ENCODE peak calls at places on chromosomes 16 and 17, in nine cellular contexts. One of them, this sample, is unnamed.

GRCh38 chr17:19464033-19465026 is 53.3 kb downstream of the RNF112 start:
- DNase-seq in nephron progenitor cell: no peak
- DNase-seq in COLO829: no peak
- DNase-seq in MCF 10A: no peak
- DNase-seq in adrenal gland: peak
- DNase-seq in neural progenitor cell: no peak
- DNase-seq in fibroblast of the aortic adventitia: peak
- DNase-seq in activated naive CD8-positive, alpha-beta T cell treated with anti-CD3 and anti-CD28 coated beads for 36 hours: no peak
- DNase-seq in activated B cell treated with CpG ODN at 0.5 μM for 24 hours: no peak
- DNase-seq in this sample: no peak

GRCh38 chr16:30948087-30948955 is 547 bp upstream of the ORAI3 start:
- DNase-seq in activated naive CD8-positive, alpha-beta T cell treated with anti-CD3 and anti-CD28 coated beads for 36 hours: no peak
- DNase-seq in adrenal gland: peak
- DNase-seq in neural progenitor cell: peak
- DNase-seq in COLO829: peak
- DNase-seq in fibroblast of the aortic adventitia: peak
- DNase-seq in activated B cell treated with CpG ODN at 0.5 μM for 24 hours: peak
- DNase-seq in MCF 10A: peak
- DNase-seq in nephron progenitor cell: peak
- DNase-seq in this sample: peak

GRCh38 chr16:79713609-79714309 is 113.2 kb upstream of the MAF start:
- DNase-seq in COLO829: no peak
- DNase-seq in adrenal gland: no peak
- DNase-seq in neural progenitor cell: no peak
- DNase-seq in activated B cell treated with CpG ODN at 0.5 μM for 24 hours: no peak
- DNase-seq in activated naive CD8-positive, alpha-beta T cell treated with anti-CD3 and anti-CD28 coated beads for 36 hours: no peak
- DNase-seq in MCF 10A: no peak
- DNase-seq in fibroblast of the aortic adventitia: no peak
- DNase-seq in nephron progenitor cell: no peak
- DNase-seq in this sample: no peak

GRCh38 chr16:79181419-79181818 is 419.1 kb downstream of the MAF start:
- DNase-seq in activated B cell treated with CpG ODN at 0.5 μM for 24 hours: no peak
- DNase-seq in fibroblast of the aortic adventitia: no peak
- DNase-seq in adrenal gland: no peak
- DNase-seq in COLO829: no peak
- DNase-seq in MCF 10A: no peak
- DNase-seq in neural progenitor cell: no peak
- DNase-seq in nephron progenitor cell: no peak
- DNase-seq in activated naive CD8-positive, alpha-beta T cell treated with anti-CD3 and anti-CD28 coated beads for 36 hours: no peak
- DNase-seq in this sample: no peak

GRCh38 chr17:58006563-58006923 is 503 bp downstream of the SRSF1 start:
- DNase-seq in adrenal gland: peak
- DNase-seq in neural progenitor cell: peak
- DNase-seq in activated B cell treated with CpG ODN at 0.5 μM for 24 hours: no peak
- DNase-seq in activated naive CD8-positive, alpha-beta T cell treated with anti-CD3 and anti-CD28 coated beads for 36 hours: peak
- DNase-seq in MCF 10A: peak
- DNase-seq in COLO829: peak
- DNase-seq in nephron progenitor cell: peak
- DNase-seq in fibroblast of the aortic adventitia: peak
- DNase-seq in this sample: peak

GRCh38 chr17:32467949-32468348 is 18.8 kb upstream of the CDK5R1 start:
- DNase-seq in neural progenitor cell: no peak
- DNase-seq in nephron progenitor cell: no peak
- DNase-seq in activated naive CD8-positive, alpha-beta T cell treated with anti-CD3 and anti-CD28 coated beads for 36 hours: no peak
- DNase-seq in MCF 10A: no peak
- DNase-seq in fibroblast of the aortic adventitia: no peak
- DNase-seq in adrenal gland: no peak
- DNase-seq in activated B cell treated with CpG ODN at 0.5 μM for 24 hours: no peak
- DNase-seq in COLO829: no peak
- DNase-seq in this sample: no peak

GRCh38 chr16:87560428-87561199 is 41.7 kb upstream of the JPH3 start:
- DNase-seq in COLO829: peak
- DNase-seq in neural progenitor cell: no peak
- DNase-seq in adrenal gland: no peak
- DNase-seq in activated B cell treated with CpG ODN at 0.5 μM for 24 hours: no peak
- DNase-seq in fibroblast of the aortic adventitia: peak
- DNase-seq in activated naive CD8-positive, alpha-beta T cell treated with anti-CD3 and anti-CD28 coated beads for 36 hours: peak
- DNase-seq in MCF 10A: peak
- DNase-seq in nephron progenitor cell: no peak
- DNase-seq in this sample: peak

GRCh38 chr16:67378642-67379041 is 14.7 kb downstream of the TPPP3 start:
- DNase-seq in COLO829: no peak
- DNase-seq in activated B cell treated with CpG ODN at 0.5 μM for 24 hours: no peak
- DNase-seq in MCF 10A: no peak
- DNase-seq in adrenal gland: no peak
- DNase-seq in nephron progenitor cell: no peak
- DNase-seq in activated naive CD8-positive, alpha-beta T cell treated with anti-CD3 and anti-CD28 coated beads for 36 hours: no peak
- DNase-seq in fibroblast of the aortic adventitia: no peak
- DNase-seq in neural progenitor cell: no peak
- DNase-seq in this sample: no peak

GRCh38 chr17:27968206-27968732 is 74.2 kb upstream of the NLK start:
- DNase-seq in neural progenitor cell: no peak
- DNase-seq in activated naive CD8-positive, alpha-beta T cell treated with anti-CD3 and anti-CD28 coated beads for 36 hours: no peak
- DNase-seq in fibroblast of the aortic adventitia: no peak
- DNase-seq in nephron progenitor cell: no peak
- DNase-seq in COLO829: no peak
- DNase-seq in activated B cell treated with CpG ODN at 0.5 μM for 24 hours: no peak
- DNase-seq in MCF 10A: no peak
- DNase-seq in adrenal gland: peak
- DNase-seq in this sample: no peak

GRCh38 chr17:46948544-46948943 is 25.6 kb downstream of the GOSR2 start:
- DNase-seq in adrenal gland: no peak
- DNase-seq in MCF 10A: no peak
- DNase-seq in activated naive CD8-positive, alpha-beta T cell treated with anti-CD3 and anti-CD28 coated beads for 36 hours: no peak
- DNase-seq in fibroblast of the aortic adventitia: no peak
- DNase-seq in COLO829: no peak
- DNase-seq in neural progenitor cell: no peak
- DNase-seq in nephron progenitor cell: no peak
- DNase-seq in activated B cell treated with CpG ODN at 0.5 μM for 24 hours: no peak
- DNase-seq in this sample: no peak

GRCh38 chr16:78961464-78961863 is 639.1 kb downstream of the MAF start:
- DNase-seq in nephron progenitor cell: no peak
- DNase-seq in MCF 10A: no peak
- DNase-seq in COLO829: no peak
- DNase-seq in activated naive CD8-positive, alpha-beta T cell treated with anti-CD3 and anti-CD28 coated beads for 36 hours: no peak
- DNase-seq in fibroblast of the aortic adventitia: no peak
- DNase-seq in adrenal gland: no peak
- DNase-seq in activated B cell treated with CpG ODN at 0.5 μM for 24 hours: no peak
- DNase-seq in neural progenitor cell: no peak
- DNase-seq in this sample: no peak

GRCh38 chr17:48588519-48588918 is 1.5 kb downstream of the HOXB3 start:
- DNase-seq in activated B cell treated with CpG ODN at 0.5 μM for 24 hours: no peak
- DNase-seq in adrenal gland: no peak
- DNase-seq in COLO829: no peak
- DNase-seq in MCF 10A: no peak
- DNase-seq in neural progenitor cell: no peak
- DNase-seq in fibroblast of the aortic adventitia: no peak
- DNase-seq in activated naive CD8-positive, alpha-beta T cell treated with anti-CD3 and anti-CD28 coated beads for 36 hours: no peak
- DNase-seq in nephron progenitor cell: no peak
- DNase-seq in this sample: peak

GRCh38 chr17:79700574-79700973 is 30.2 kb upstream of the ENPP7 start:
- DNase-seq in activated B cell treated with CpG ODN at 0.5 μM for 24 hours: no peak
- DNase-seq in adrenal gland: no peak
- DNase-seq in nephron progenitor cell: no peak
- DNase-seq in COLO829: no peak
- DNase-seq in neural progenitor cell: no peak
- DNase-seq in fibroblast of the aortic adventitia: no peak
- DNase-seq in activated naive CD8-positive, alpha-beta T cell treated with anti-CD3 and anti-CD28 coated beads for 36 hours: no peak
- DNase-seq in MCF 10A: no peak
- DNase-seq in this sample: no peak

GRCh38 chr17:12050646-12051225 is 30.1 kb downstream of the MAP2K4 start:
- DNase-seq in COLO829: no peak
- DNase-seq in activated B cell treated with CpG ODN at 0.5 μM for 24 hours: no peak
- DNase-seq in neural progenitor cell: no peak
- DNase-seq in nephron progenitor cell: no peak
- DNase-seq in fibroblast of the aortic adventitia: no peak
- DNase-seq in adrenal gland: no peak
- DNase-seq in MCF 10A: no peak
- DNase-seq in activated naive CD8-positive, alpha-beta T cell treated with anti-CD3 and anti-CD28 coated beads for 36 hours: no peak
- DNase-seq in this sample: no peak

GRCh38 chr17:48791128-48792032 is 25.6 kb downstream of the TTLL6 start:
- DNase-seq in MCF 10A: peak
- DNase-seq in activated naive CD8-positive, alpha-beta T cell treated with anti-CD3 and anti-CD28 coated beads for 36 hours: peak
- DNase-seq in activated B cell treated with CpG ODN at 0.5 μM for 24 hours: no peak
- DNase-seq in neural progenitor cell: peak
- DNase-seq in adrenal gland: peak
- DNase-seq in nephron progenitor cell: peak
- DNase-seq in fibroblast of the aortic adventitia: peak
- DNase-seq in COLO829: peak
- DNase-seq in this sample: peak

GRCh38 chr17:76912585-76912984 is 44.4 kb downstream of the MGAT5B start:
- DNase-seq in MCF 10A: no peak
- DNase-seq in adrenal gland: no peak
- DNase-seq in neural progenitor cell: no peak
- DNase-seq in activated naive CD8-positive, alpha-beta T cell treated with anti-CD3 and anti-CD28 coated beads for 36 hours: no peak
- DNase-seq in fibroblast of the aortic adventitia: no peak
- DNase-seq in nephron progenitor cell: no peak
- DNase-seq in activated B cell treated with CpG ODN at 0.5 μM for 24 hours: no peak
- DNase-seq in COLO829: no peak
- DNase-seq in this sample: no peak

GRCh38 chr16:11696266-11697012 is 28.2 kb downstream of the SNN start:
- DNase-seq in activated naive CD8-positive, alpha-beta T cell treated with anti-CD3 and anti-CD28 coated beads for 36 hours: no peak
- DNase-seq in adrenal gland: no peak
- DNase-seq in COLO829: no peak
- DNase-seq in fibroblast of the aortic adventitia: no peak
- DNase-seq in MCF 10A: no peak
- DNase-seq in nephron progenitor cell: no peak
- DNase-seq in neural progenitor cell: no peak
- DNase-seq in activated B cell treated with CpG ODN at 0.5 μM for 24 hours: no peak
- DNase-seq in this sample: no peak

GRCh38 chr17:77516902-77517301 is 376.1 kb downstream of the SEC14L1 start:
- DNase-seq in activated naive CD8-positive, alpha-beta T cell treated with anti-CD3 and anti-CD28 coated beads for 36 hours: no peak
- DNase-seq in fibroblast of the aortic adventitia: peak
- DNase-seq in neural progenitor cell: no peak
- DNase-seq in MCF 10A: peak
- DNase-seq in nephron progenitor cell: no peak
- DNase-seq in activated B cell treated with CpG ODN at 0.5 μM for 24 hours: no peak
- DNase-seq in COLO829: no peak
- DNase-seq in adrenal gland: no peak
- DNase-seq in this sample: peak

GRCh38 chr16:48734220-48734619 is 124.2 kb upstream of the N4BP1 start:
- DNase-seq in COLO829: no peak
- DNase-seq in adrenal gland: no peak
- DNase-seq in activated naive CD8-positive, alpha-beta T cell treated with anti-CD3 and anti-CD28 coated beads for 36 hours: no peak
- DNase-seq in neural progenitor cell: peak
- DNase-seq in fibroblast of the aortic adventitia: no peak
- DNase-seq in MCF 10A: no peak
- DNase-seq in activated B cell treated with CpG ODN at 0.5 μM for 24 hours: no peak
- DNase-seq in nephron progenitor cell: peak
- DNase-seq in this sample: no peak

GRCh38 chr17:78239489-78239931 is 8.1 kb downstream of the TMEM235 start:
- DNase-seq in fibroblast of the aortic adventitia: no peak
- DNase-seq in nephron progenitor cell: no peak
- DNase-seq in MCF 10A: no peak
- DNase-seq in adrenal gland: no peak
- DNase-seq in neural progenitor cell: no peak
- DNase-seq in activated B cell treated with CpG ODN at 0.5 μM for 24 hours: no peak
- DNase-seq in activated naive CD8-positive, alpha-beta T cell treated with anti-CD3 and anti-CD28 coated beads for 36 hours: no peak
- DNase-seq in COLO829: no peak
- DNase-seq in this sample: no peak

GRCh38 chr17:80834896-80835281 is 156.8 kb upstream of the CHMP6 start:
- DNase-seq in neural progenitor cell: no peak
- DNase-seq in activated B cell treated with CpG ODN at 0.5 μM for 24 hours: no peak
- DNase-seq in COLO829: no peak
- DNase-seq in adrenal gland: no peak
- DNase-seq in fibroblast of the aortic adventitia: no peak
- DNase-seq in nephron progenitor cell: no peak
- DNase-seq in activated naive CD8-positive, alpha-beta T cell treated with anti-CD3 and anti-CD28 coated beads for 36 hours: no peak
- DNase-seq in MCF 10A: no peak
- DNase-seq in this sample: no peak

GRCh38 chr17:45136846-45137560 is 1.5 kb downstream of the ACBD4 start:
- DNase-seq in activated naive CD8-positive, alpha-beta T cell treated with anti-CD3 and anti-CD28 coated beads for 36 hours: no peak
- DNase-seq in MCF 10A: no peak
- DNase-seq in adrenal gland: no peak
- DNase-seq in activated B cell treated with CpG ODN at 0.5 μM for 24 hours: no peak
- DNase-seq in neural progenitor cell: no peak
- DNase-seq in fibroblast of the aortic adventitia: no peak
- DNase-seq in nephron progenitor cell: no peak
- DNase-seq in COLO829: no peak
- DNase-seq in this sample: no peak

GRCh38 chr17:80220709-80221215 is 535 bp downstream of the SLC26A11 start:
- DNase-seq in fibroblast of the aortic adventitia: peak
- DNase-seq in neural progenitor cell: peak
- DNase-seq in nephron progenitor cell: peak
- DNase-seq in adrenal gland: peak
- DNase-seq in MCF 10A: no peak
- DNase-seq in activated naive CD8-positive, alpha-beta T cell treated with anti-CD3 and anti-CD28 coated beads for 36 hours: no peak
- DNase-seq in activated B cell treated with CpG ODN at 0.5 μM for 24 hours: no peak
- DNase-seq in COLO829: no peak
- DNase-seq in this sample: no peak

GRCh38 chr17:67422887-67423286 is 45.8 kb downstream of the PITPNC1 start:
- DNase-seq in fibroblast of the aortic adventitia: no peak
- DNase-seq in activated B cell treated with CpG ODN at 0.5 μM for 24 hours: no peak
- DNase-seq in nephron progenitor cell: no peak
- DNase-seq in COLO829: no peak
- DNase-seq in adrenal gland: no peak
- DNase-seq in activated naive CD8-positive, alpha-beta T cell treated with anti-CD3 and anti-CD28 coated beads for 36 hours: no peak
- DNase-seq in MCF 10A: peak
- DNase-seq in neural progenitor cell: no peak
- DNase-seq in this sample: peak

GRCh38 chr17:6437466-6437865 is 2.5 kb upstream of the AIPL1 start:
- DNase-seq in adrenal gland: no peak
- DNase-seq in fibroblast of the aortic adventitia: no peak
- DNase-seq in MCF 10A: no peak
- DNase-seq in nephron progenitor cell: no peak
- DNase-seq in activated naive CD8-positive, alpha-beta T cell treated with anti-CD3 and anti-CD28 coated beads for 36 hours: no peak
- DNase-seq in COLO829: no peak
- DNase-seq in neural progenitor cell: no peak
- DNase-seq in activated B cell treated with CpG ODN at 0.5 μM for 24 hours: no peak
- DNase-seq in this sample: no peak

GRCh38 chr16:17379121-17379571 is 91.6 kb downstream of the XYLT1 start:
- DNase-seq in fibroblast of the aortic adventitia: peak
- DNase-seq in activated naive CD8-positive, alpha-beta T cell treated with anti-CD3 and anti-CD28 coated beads for 36 hours: no peak
- DNase-seq in adrenal gland: peak
- DNase-seq in MCF 10A: no peak
- DNase-seq in activated B cell treated with CpG ODN at 0.5 μM for 24 hours: no peak
- DNase-seq in nephron progenitor cell: no peak
- DNase-seq in COLO829: no peak
- DNase-seq in neural progenitor cell: no peak
- DNase-seq in this sample: no peak

GRCh38 chr17:520447-521167 is 168.0 kb upstream of the RPH3AL start:
- DNase-seq in activated B cell treated with CpG ODN at 0.5 μM for 24 hours: no peak
- DNase-seq in activated naive CD8-positive, alpha-beta T cell treated with anti-CD3 and anti-CD28 coated beads for 36 hours: no peak
- DNase-seq in fibroblast of the aortic adventitia: no peak
- DNase-seq in adrenal gland: no peak
- DNase-seq in COLO829: no peak
- DNase-seq in nephron progenitor cell: no peak
- DNase-seq in neural progenitor cell: no peak
- DNase-seq in MCF 10A: no peak
- DNase-seq in this sample: peak

GRCh38 chr16:84754353-84754856 is 54.6 kb downstream of the USP10 start:
- DNase-seq in MCF 10A: peak
- DNase-seq in activated naive CD8-positive, alpha-beta T cell treated with anti-CD3 and anti-CD28 coated beads for 36 hours: peak
- DNase-seq in fibroblast of the aortic adventitia: peak
- DNase-seq in neural progenitor cell: peak
- DNase-seq in nephron progenitor cell: peak
- DNase-seq in adrenal gland: peak
- DNase-seq in activated B cell treated with CpG ODN at 0.5 μM for 24 hours: no peak
- DNase-seq in COLO829: peak
- DNase-seq in this sample: peak

GRCh38 chr17:35217107-35217506 is 22.9 kb upstream of the SLC35G3 start:
- DNase-seq in MCF 10A: no peak
- DNase-seq in activated B cell treated with CpG ODN at 0.5 μM for 24 hours: no peak
- DNase-seq in adrenal gland: no peak
- DNase-seq in activated naive CD8-positive, alpha-beta T cell treated with anti-CD3 and anti-CD28 coated beads for 36 hours: no peak
- DNase-seq in nephron progenitor cell: no peak
- DNase-seq in neural progenitor cell: no peak
- DNase-seq in COLO829: no peak
- DNase-seq in fibroblast of the aortic adventitia: no peak
- DNase-seq in this sample: no peak

GRCh38 chr17:61904094-61904710 is 23.6 kb downstream of the INTS2 start:
- DNase-seq in neural progenitor cell: no peak
- DNase-seq in fibroblast of the aortic adventitia: no peak
- DNase-seq in COLO829: no peak
- DNase-seq in nephron progenitor cell: no peak
- DNase-seq in MCF 10A: no peak
- DNase-seq in activated naive CD8-positive, alpha-beta T cell treated with anti-CD3 and anti-CD28 coated beads for 36 hours: no peak
- DNase-seq in activated B cell treated with CpG ODN at 0.5 μM for 24 hours: no peak
- DNase-seq in adrenal gland: no peak
- DNase-seq in this sample: no peak

GRCh38 chr16:68281368-68282063 is 17.2 kb downstream of the SLC7A6 start:
- DNase-seq in activated B cell treated with CpG ODN at 0.5 μM for 24 hours: no peak
- DNase-seq in MCF 10A: no peak
- DNase-seq in COLO829: no peak
- DNase-seq in adrenal gland: no peak
- DNase-seq in nephron progenitor cell: no peak
- DNase-seq in activated naive CD8-positive, alpha-beta T cell treated with anti-CD3 and anti-CD28 coated beads for 36 hours: no peak
- DNase-seq in fibroblast of the aortic adventitia: no peak
- DNase-seq in neural progenitor cell: no peak
- DNase-seq in this sample: no peak

This sample was measured in A172.